ENCODE peak calls at places on chromosome 21, in four cellular contexts. Y is pancreas, C is AG04450, F is transverse colon. D is an unnamed sample.

GRCh38 chr21:44441041-44441400 is 14.3 kb upstream of the LRRC3 start:
- DNase-seq in Y (no peak), C (no peak), F (no peak), D (no peak)

GRCh38 chr21:25871566-25871965 is 136.8 kb downstream of the GABPA start:
- DNase-seq in Y (no peak), C (no peak), F (no peak), D (no peak)

GRCh38 chr21:16408280-16408669 is 678.5 kb downstream of the USP25 start:
- DNase-seq in Y (no peak), C (no peak), F (no peak), D (no peak)

GRCh38 chr21:27397578-27397977 is 430.7 kb upstream of the ADAMTS5 start:
- DNase-seq in Y (no peak), C (no peak), F (no peak), D (no peak)

GRCh38 chr21:44294391-44295162 is 5.3 kb upstream of the PFKL start:
- DNase-seq in Y (no peak), C (no peak), F (peak), D (peak)

GRCh38 chr21:40577285-40578043 is 269.5 kb downstream of the DSCAM start:
- DNase-seq in Y (no peak), C (no peak), F (no peak), D (no peak)

GRCh38 chr21:26157842-26158241 is 12.7 kb downstream of the APP start:
- DNase-seq in Y (no peak), C (no peak), F (no peak), D (no peak)

GRCh38 chr21:35088235-35088865 is 39.2 kb upstream of the RUNX1 start:
- DNase-seq in Y (no peak), C (no peak), F (no peak), D (no peak)

GRCh38 chr21:44944596-44944995 is 4.8 kb downstream of the SLX9 start:
- DNase-seq in Y (no peak), C (no peak), F (no peak), D (no peak)

GRCh38 chr21:26554365-26554764 is 18.7 kb downstream of the CYYR1 start:
- DNase-seq in Y (no peak), C (no peak), F (no peak), D (no peak)

GRCh38 chr21:26965567-26966359 is 1.1 kb downstream of the ADAMTS5 start:
- DNase-seq in Y (peak), C (no peak), F (peak), D (peak)

GRCh38 chr21:44549525-44550211 is 1.6 kb downstream of the KRTAP10-2 start:
- DNase-seq in Y (no peak), C (no peak), F (no peak), D (no peak)

GRCh38 chr21:34875830-34876229 is 173.3 kb downstream of the RUNX1 start:
- DNase-seq in Y (no peak), C (no peak), F (no peak), D (no peak)

GRCh38 chr21:34195365-34195764 is 122.0 kb downstream of the MRPS6 start:
- DNase-seq in Y (no peak), C (no peak), F (no peak), D (no peak)

GRCh38 chr21:25324666-25325065 is 282.6 kb downstream of the MRPL39 start:
- DNase-seq in Y (no peak), C (no peak), F (no peak), D (no peak)

GRCh38 chr21:26096494-26096893 is 74.1 kb downstream of the APP start:
- DNase-seq in Y (no peak), C (no peak), F (no peak), D (no peak)

GRCh38 chr21:45974073-45975016 is 7.2 kb upstream of the COL6A1 start:
- DNase-seq in Y (peak), C (no peak), F (peak), D (peak)
- H3K4me3 ChIP-seq in Y (peak), C (peak), F (peak), D (peak)

GRCh38 chr21:33127154-33127893 is 57.4 kb downstream of the OLIG1 start:
- DNase-seq in Y (peak), C (peak), F (peak), D (peak)

GRCh38 chr21:33135925-33136324 is 66.0 kb downstream of the OLIG1 start:
- DNase-seq in Y (no peak), C (no peak), F (no peak), D (no peak)

GRCh38 chr21:33128538-33128937 is 58.6 kb downstream of the OLIG1 start:
- DNase-seq in Y (no peak), C (no peak), F (no peak), D (no peak)

GRCh38 chr21:33133912-33134311 is 64.0 kb downstream of the OLIG1 start:
- DNase-seq in Y (no peak), C (no peak), F (no peak), D (no peak)

DNA sequence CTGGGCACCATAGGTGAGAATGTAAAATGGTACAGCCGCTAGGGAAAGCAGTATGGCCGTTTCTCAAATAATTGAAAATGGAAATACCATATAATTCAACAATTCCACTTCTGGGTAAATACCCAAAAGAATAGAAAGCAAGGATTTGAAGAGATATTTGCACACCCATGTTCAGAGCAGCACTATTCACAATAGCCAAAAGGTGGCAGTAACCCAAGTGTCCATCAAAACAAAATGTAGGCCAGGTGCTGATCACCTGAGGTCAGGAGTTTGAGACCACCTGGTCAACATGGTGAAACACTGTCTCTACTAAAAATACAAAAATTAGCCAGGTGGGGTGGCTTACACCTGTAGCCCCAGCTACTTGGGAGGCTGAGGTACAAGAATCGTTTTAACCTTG is 62.1 kb downstream of the OLIG1 start:
- DNase-seq in Y (no peak), C (no peak), F (no peak), D (no peak)
- TF ChIP-seq CTCF in Y (no peak), C (no peak), F (no peak), D (no peak)

GRCh38 chr21:41762753-41763152 is 4.1 kb downstream of the RIPK4 start:
- DNase-seq in Y (no peak), C (no peak), F (no peak), D (no peak)

GRCh38 chr21:41765393-41765950 is 1.4 kb downstream of the RIPK4 start:
- DNase-seq in Y (peak), C (no peak), F (no peak), D (no peak)

GRCh38 chr21:41764558-41765392 is 2.1 kb downstream of the RIPK4 start:
- DNase-seq in Y (peak), C (no peak), F (no peak), D (peak)

GRCh38 chr21:41763398-41763931 is 3.4 kb downstream of the RIPK4 start:
- DNase-seq in Y (peak), C (no peak), F (no peak), D (no peak)

DNA sequence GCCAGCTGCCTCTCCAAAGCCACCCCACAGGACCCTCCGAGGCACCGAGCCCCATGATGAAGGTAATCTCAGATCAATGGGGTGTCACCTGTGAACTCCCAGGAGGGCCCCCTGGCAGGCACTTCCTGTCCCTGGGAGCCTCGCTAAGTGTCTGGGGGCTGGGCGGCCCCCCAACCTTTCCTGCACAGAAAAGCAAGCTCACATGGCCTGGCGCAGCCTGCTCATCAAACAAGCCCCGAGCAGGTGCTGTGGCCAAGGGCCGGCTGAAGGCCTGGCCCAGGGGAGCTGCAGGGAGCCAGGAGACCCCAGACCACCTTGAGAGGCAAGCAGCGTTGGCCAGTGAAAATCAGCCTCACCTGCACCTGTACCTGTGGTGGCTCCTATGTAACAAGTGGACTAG is 2.9 kb downstream of the RIPK4 start:
- DNase-seq in Y (peak), C (no peak), F (no peak), D (no peak)
- H3K4me3 ChIP-seq in Y (peak), C (no peak), F (no peak), D (peak)

DNA sequence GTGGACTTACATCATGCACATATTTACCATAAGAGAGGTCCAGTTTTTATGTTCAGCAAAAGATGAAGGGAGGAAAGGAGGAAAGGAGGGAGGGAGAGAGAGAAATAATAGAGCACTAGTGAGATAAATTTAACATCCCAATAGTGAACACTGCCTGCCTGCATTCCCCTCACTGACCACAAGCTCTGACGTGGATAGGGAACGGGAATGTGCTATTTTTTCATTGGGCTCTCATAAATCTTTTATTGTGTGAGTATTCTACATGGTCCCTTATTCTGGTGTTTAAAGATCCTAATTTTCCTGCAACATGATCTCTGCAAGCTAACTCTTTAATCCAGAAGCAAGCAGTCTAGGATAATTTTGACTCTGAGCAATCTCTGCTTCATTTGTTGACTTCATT is 82.2 kb downstream of the TTC3 start:
- DNase-seq in Y (no peak), C (no peak), F (no peak), D (no peak)
- TF ChIP-seq CTCF in Y (no peak), C (no peak), F (peak), D (no peak)

DNA sequence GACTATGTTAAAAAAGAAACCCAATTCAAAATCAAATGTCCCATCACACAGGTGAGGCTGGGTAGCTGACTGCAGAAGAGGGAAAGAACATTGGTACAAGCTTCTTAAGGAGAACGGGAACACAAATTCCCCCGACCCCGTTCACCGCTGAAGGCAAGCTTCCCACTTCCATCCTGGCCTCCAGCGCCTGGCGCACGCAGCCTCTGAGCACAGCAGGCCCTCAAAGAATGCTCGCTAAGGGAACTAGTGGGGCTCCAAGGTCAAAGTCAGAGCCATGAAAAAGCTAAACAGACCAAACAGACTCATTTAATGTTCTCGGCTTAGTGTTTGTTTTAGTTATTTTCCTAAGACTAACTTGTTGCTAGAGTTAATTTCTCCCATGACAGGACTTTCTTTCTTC is 63.7 kb downstream of the SIM2 start:
- DNase-seq in Y (no peak), C (no peak), F (no peak), D (no peak)
- H3K4me3 ChIP-seq in Y (no peak), C (no peak), F (no peak), D (no peak)

GRCh38 chr21:38376235-38376634 is 119.4 kb downstream of the KCNJ15 start:
- DNase-seq in Y (no peak), C (no peak), F (no peak), D (no peak)

GRCh38 chr21:38380391-38381137 is 117.7 kb downstream of the ERG start:
- DNase-seq in Y (no peak), C (no peak), F (no peak), D (no peak)

GRCh38 chr21:38379171-38379570 is 119.1 kb downstream of the ERG start:
- DNase-seq in Y (no peak), C (no peak), F (no peak), D (no peak)

GRCh38 chr21:38376693-38377092 is 119.9 kb downstream of the KCNJ15 start:
- DNase-seq in Y (no peak), C (no peak), F (no peak), D (no peak)

GRCh38 chr21:38377165-38378093 is 120.6 kb downstream of the KCNJ15 start:
- DNase-seq in Y (no peak), C (no peak), F (no peak), D (no peak)
- TF ChIP-seq CTCF in Y (no peak), C (no peak), F (no peak), D (no peak)

GRCh38 chr21:43287974-43288755 is 119.4 kb downstream of the CRYAA start:
- DNase-seq in Y (peak), C (no peak), F (no peak), D (peak)
- H3K4me3 ChIP-seq in Y (no peak), C (no peak), F (no peak), D (no peak)

DNA sequence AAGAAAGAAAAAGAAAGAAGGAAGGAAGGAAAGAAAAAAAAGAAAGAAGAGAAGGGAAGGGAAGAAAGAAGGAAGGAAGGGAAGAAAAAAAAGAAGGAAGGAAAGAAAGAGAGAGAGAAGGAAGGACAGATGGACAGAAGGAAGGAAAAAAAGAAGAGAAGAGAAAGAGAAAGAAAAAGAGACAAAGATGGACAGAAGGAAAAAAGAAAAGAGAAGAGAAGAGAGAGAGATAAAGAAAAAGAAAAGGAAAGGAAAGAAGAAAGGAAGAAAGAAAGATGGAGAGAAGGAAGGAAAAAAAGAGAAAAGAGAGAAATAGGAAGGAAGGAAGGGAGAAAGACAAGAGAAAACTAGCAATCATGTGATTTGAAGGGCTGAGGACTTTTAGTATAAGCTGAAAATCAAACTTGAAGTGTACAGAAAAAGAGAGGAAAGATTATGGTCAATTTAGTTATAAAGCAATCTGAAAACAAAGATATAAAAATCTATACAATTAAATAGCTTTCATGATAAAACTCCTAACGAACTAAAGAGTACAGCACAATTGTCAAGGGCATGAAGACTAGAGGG is 115.3 kb downstream of the LTN1 start:
- DNase-seq in Y (no peak), C (no peak), F (no peak), D (no peak)
- TF ChIP-seq CTCF in Y (no peak), C (no peak), F (no peak), D (no peak)

GRCh38 chr21:41832230-41833137 is 46.7 kb downstream of the PRDM15 start:
- DNase-seq in Y (no peak), C (no peak), F (no peak), D (no peak)
- H3K4me3 ChIP-seq in Y (no peak), C (no peak), F (no peak), D (no peak)